ENCODE peak calls at places on chromosomes 6 and 20, in six cellular contexts. P, H, S, O, C and T are unnamed samples.

GRCh38 chr6:31521835-31522234 is 6.9 kb upstream of the MCCD1 start:
- DNase-seq in H (no peak), P (no peak), C (no peak), O (no peak), S (no peak), T (no peak)

GRCh38 chr20:44219791-44220190 is 9.2 kb upstream of the OSER1 start:
- DNase-seq in C (no peak), H (no peak), O (no peak), S (no peak), P (no peak), T (no peak)

GRCh38 chr6:165325609-165326008 is 16.2 kb upstream of the C6orf118 start:
- DNase-seq in P (no peak), H (no peak), O (no peak), S (no peak), C (no peak), T (no peak)

GRCh38 chr20:33677991-33678431 is 3.8 kb upstream of the NECAB3 start:
- DNase-seq in C (no peak), P (no peak), S (no peak), O (no peak), H (no peak), T (peak)

GRCh38 chr20:9359561-9360308 is 154.7 kb upstream of the LAMP5 start:
- DNase-seq in P (peak), O (peak), C (peak), S (peak), H (peak), T (peak)

GRCh38 chr6:80460396-80460912 is 354.0 kb downstream of the BCKDHB start:
- DNase-seq in P (no peak), H (no peak), C (no peak), O (no peak), S (no peak), T (no peak)

GRCh38 chr6:88449770-88450169 is 283.6 kb upstream of the CNR1 start:
- DNase-seq in S (peak), H (no peak), O (no peak), C (no peak), P (no peak), T (no peak)

GRCh38 chr20:56382696-56383095 is 9.3 kb downstream of the AURKA start:
- DNase-seq in O (no peak), C (no peak), H (no peak), P (no peak), S (no peak), T (no peak)

GRCh38 chr6:2042951-2043648 is 202.3 kb downstream of the GMDS start:
- DNase-seq in S (no peak), C (no peak), O (no peak), P (no peak), H (no peak), T (no peak)

GRCh38 chr6:46491789-46492547 is 719 bp upstream of the RCAN2 start:
- DNase-seq in H (peak), S (no peak), C (peak), O (peak), P (peak), T (no peak)

GRCh38 chr20:37383229-37383989 is 37.5 kb downstream of the SRC start:
- DNase-seq in P (peak), O (no peak), C (no peak), S (no peak), H (no peak), T (peak)

GRCh38 chr20:21509597-21510331 is 4.1 kb downstream of the NKX2-2 start:
- DNase-seq in S (no peak), O (no peak), C (no peak), H (no peak), P (no peak), T (no peak)

GRCh38 chr6:4041480-4041879 is 37.5 kb downstream of the FAM217A start:
- DNase-seq in H (no peak), O (no peak), C (no peak), P (no peak), S (no peak), T (no peak)

GRCh38 chr6:32148722-32149576 is 2.8 kb downstream of the PRRT1 start:
- DNase-seq in C (peak), H (peak), O (no peak), S (no peak), P (peak), T (no peak)

GRCh38 chr20:62195736-62196135 is 12.9 kb downstream of the MTG2 start:
- DNase-seq in C (no peak), H (no peak), S (no peak), P (no peak), O (no peak), T (no peak)

GRCh38 chr20:52747736-52748135 is 224.4 kb upstream of the TSHZ2 start:
- DNase-seq in C (no peak), O (peak), P (no peak), H (no peak), S (no peak), T (no peak)

GRCh38 chr6:41424370-41425058 is 89.1 kb downstream of the NCR2 start:
- DNase-seq in H (peak), P (peak), O (peak), C (peak), S (peak), T (peak)

GRCh38 chr20:33653900-33654596 is 8.1 kb upstream of the C20orf144 start:
- DNase-seq in P (peak), O (no peak), S (no peak), H (peak), C (peak), T (peak)

GRCh38 chr6:82987951-82988350 is 77.7 kb downstream of the UBE3D start:
- DNase-seq in C (no peak), S (no peak), H (no peak), P (no peak), O (no peak), T (no peak)

GRCh38 chr6:137323860-137324259 is 104.7 kb upstream of the IFNGR1 start:
- DNase-seq in S (no peak), P (no peak), C (no peak), H (no peak), O (no peak), T (no peak)

GRCh38 chr20:52847739-52848359 is 124.3 kb upstream of the TSHZ2 start:
- DNase-seq in O (no peak), C (peak), H (no peak), S (no peak), P (peak), T (no peak)

GRCh38 chr6:45493761-45494160 is 116.0 kb upstream of the SUPT3H start:
- DNase-seq in H (no peak), C (no peak), S (no peak), O (no peak), P (no peak), T (no peak)

GRCh38 chr20:24432057-24432456 is 37.4 kb upstream of the SYNDIG1 start:
- DNase-seq in O (no peak), S (no peak), C (no peak), P (peak), H (peak), T (no peak)

GRCh38 chr6:118660218-118660569 is 8.8 kb upstream of the CEP85L start:
- DNase-seq in H (no peak), O (no peak), C (peak), P (no peak), S (no peak), T (no peak)

GRCh38 chr6:149060985-149061760 is 256.3 kb upstream of the TAB2 start:
- DNase-seq in C (no peak), O (peak), P (peak), H (peak), S (no peak), T (no peak)

GRCh38 chr6:108876929-108877775 is 28.9 kb downstream of the ARMC2 start:
- DNase-seq in S (no peak), O (no peak), C (no peak), H (peak), P (peak), T (peak)

GRCh38 chr6:7087491-7087979 is 20.2 kb upstream of the RREB1 start:
- DNase-seq in H (peak), P (no peak), C (no peak), S (no peak), O (no peak), T (no peak)

GRCh38 chr6:148776321-148776966 is 29.6 kb downstream of the UST start:
- DNase-seq in O (no peak), H (no peak), C (no peak), S (no peak), P (no peak), T (no peak)

GRCh38 chr6:37654727-37655500 is 42.8 kb downstream of the MDGA1 start:
- DNase-seq in H (no peak), P (no peak), C (no peak), S (no peak), O (no peak), T (no peak)

GRCh38 chr6:37651991-37652390 is 45.7 kb downstream of the MDGA1 start:
- DNase-seq in O (no peak), P (no peak), H (no peak), C (no peak), S (no peak), T (no peak)

GRCh38 chr6:37655666-37656065 is 42.0 kb downstream of the MDGA1 start:
- DNase-seq in C (no peak), O (no peak), H (no peak), P (no peak), S (no peak), T (no peak)

GRCh38 chr6:37653229-37653628 is 44.5 kb downstream of the MDGA1 start:
- DNase-seq in P (no peak), H (no peak), S (no peak), O (no peak), C (no peak), T (no peak)

GRCh38 chr6:37653933-37654565 is 43.6 kb downstream of the MDGA1 start:
- DNase-seq in H (peak), C (no peak), O (peak), S (peak), P (peak), T (no peak)
- TF ChIP-seq CTCF in H (peak), C (no peak), O (peak), S (peak), P (no peak), T (no peak)

GRCh38 chr6:105135907-105136432 is 43.8 kb downstream of the POPDC3 start:
- DNase-seq in S (no peak), O (no peak), P (no peak), H (no peak), C (no peak), T (no peak)

GRCh38 chr6:105135056-105135455 is 44.8 kb downstream of the POPDC3 start:
- DNase-seq in S (no peak), O (peak), H (no peak), C (no peak), P (no peak), T (no peak)

GRCh38 chr6:105138141-105138540 is 41.7 kb downstream of the POPDC3 start:
- DNase-seq in C (no peak), P (no peak), S (no peak), H (no peak), O (no peak), T (no peak)

GRCh38 chr6:105137388-105137787 is 42.4 kb downstream of the POPDC3 start:
- DNase-seq in S (no peak), P (no peak), H (no peak), O (no peak), C (no peak), T (peak)

GRCh38 chr6:105136433-105137350 is 43.1 kb downstream of the POPDC3 start:
- DNase-seq in S (peak), P (peak), H (peak), O (no peak), C (peak), T (peak)
- TF ChIP-seq POLR2AphosphoS5 in S (no peak), P (no peak), H (no peak), O (no peak), C (no peak), T (peak)

GRCh38 chr6:162620067-162620466 is 107.5 kb downstream of the PRKN start:
- DNase-seq in C (no peak), H (no peak), S (no peak), O (no peak), P (no peak), T (no peak)

GRCh38 chr6:162615016-162615717 is 112.4 kb downstream of the PRKN start:
- DNase-seq in S (no peak), H (no peak), C (no peak), P (no peak), O (no peak), T (no peak)

GRCh38 chr6:162622572-162622971 is 105.0 kb downstream of the PRKN start:
- DNase-seq in H (no peak), S (no peak), C (no peak), O (no peak), P (no peak), T (no peak)

GRCh38 chr6:162621246-162621645 is 106.3 kb downstream of the PRKN start:
- DNase-seq in H (no peak), S (no peak), O (peak), C (no peak), P (no peak), T (no peak)

GRCh38 chr6:162618463-162619002 is 109.0 kb downstream of the PRKN start:
- DNase-seq in C (no peak), H (no peak), O (no peak), P (no peak), S (no peak), T (no peak)
- H3K4me3 ChIP-seq in C (no peak), H (no peak), O (no peak), P (no peak), S (no peak), T (no peak)

DNA sequence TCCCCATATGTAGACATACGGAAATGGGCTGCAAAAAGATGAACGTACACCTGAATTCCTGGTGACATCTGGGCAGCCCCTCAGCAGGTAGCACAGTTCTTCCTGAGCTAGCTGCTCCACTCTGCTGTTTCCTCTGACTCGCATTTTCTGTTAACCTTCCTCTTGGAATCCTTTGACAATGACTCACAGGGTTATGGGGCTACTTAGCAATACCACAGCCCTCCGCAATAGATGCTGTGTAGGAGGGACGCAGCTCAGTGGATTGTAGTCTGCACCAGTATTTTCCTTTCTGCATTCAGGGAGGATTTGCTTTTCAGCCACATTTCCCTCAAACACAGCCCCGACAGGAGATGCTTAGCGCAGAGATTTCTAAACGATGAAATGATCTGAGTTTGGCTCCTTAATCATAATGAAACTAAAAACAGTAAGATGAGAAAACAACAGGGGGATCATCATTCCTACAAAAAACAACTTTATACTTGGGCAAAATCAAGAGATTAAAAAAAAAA is 12.4 kb downstream of the BACH2 start:
- DNase-seq in S (no peak), O (no peak), H (no peak), C (no peak), P (no peak), T (no peak)
- TF ChIP-seq CTCF in S (no peak), O (no peak), H (no peak), C (no peak), P (no peak), T (no peak)

GRCh38 chr6:84798257-84798656 is 33.9 kb upstream of the TBX18 start:
- DNase-seq in O (no peak), C (no peak), P (no peak), S (no peak), H (no peak), T (no peak)
- TF ChIP-seq POLR2AphosphoS5 in O (no peak), C (no peak), P (no peak), S (no peak), H (no peak), T (no peak)

GRCh38 chr6:72217626-72218025 is 331.3 kb downstream of the RIMS1 start:
- DNase-seq in H (no peak), S (no peak), P (no peak), C (no peak), O (no peak), T (no peak)
- H3K4me3 ChIP-seq in H (no peak), S (no peak), P (no peak), C (no peak), O (no peak), T (no peak)

GRCh38 chr6:68468244-68468884 is 166.7 kb upstream of the ADGRB3 start:
- DNase-seq in O (no peak), P (no peak), S (no peak), H (no peak), C (no peak), T (no peak)
- TF ChIP-seq CTCF in O (peak), P (no peak), S (no peak), H (no peak), C (no peak), T (no peak)

GRCh38 chr6:168353041-168353440 is 33.5 kb upstream of the DACT2 start:
- DNase-seq in H (no peak), P (no peak), C (no peak), S (no peak), O (no peak), T (no peak)
- TF ChIP-seq POLR2AphosphoS5 in H (no peak), P (no peak), C (no peak), S (no peak), O (no peak), T (no peak)

GRCh38 chr20:434221-434620 is 26.1 kb downstream of the RBCK1 start:
- DNase-seq in S (no peak), H (no peak), C (no peak), P (no peak), O (no peak), T (no peak)
- H3K4me3 ChIP-seq in S (no peak), H (no peak), C (no peak), P (no peak), O (no peak), T (no peak)

DNA sequence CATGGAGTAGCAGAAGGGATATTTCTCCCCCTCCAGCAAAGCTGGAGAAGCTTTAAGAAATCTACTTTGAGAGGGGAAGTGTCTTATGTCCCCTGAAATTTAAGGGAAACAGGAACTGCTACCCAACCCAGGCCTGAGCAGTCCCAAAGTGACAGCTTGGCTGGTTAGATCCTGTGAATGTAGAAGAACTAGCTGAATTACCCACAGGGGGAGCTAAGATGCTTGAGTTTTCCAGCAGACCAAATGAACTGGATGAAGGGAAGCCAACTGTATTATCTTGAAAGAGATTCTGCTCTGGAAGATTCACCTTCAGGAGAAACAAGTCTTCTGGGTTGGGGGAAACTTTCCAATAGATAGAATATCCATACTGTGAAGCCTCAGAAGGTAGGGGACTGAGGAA is 303.3 kb upstream of the MMS22L start:
- DNase-seq in H (no peak), P (no peak), C (no peak), S (no peak), O (peak), T (no peak)
- TF ChIP-seq CTCF in H (no peak), P (no peak), C (no peak), S (no peak), O (peak), T (no peak)